ENCODE peak calls at places on chromosomes 12 and 14, in nine cellular contexts. W is ovary, V is PC-9, D is NB4, S is suprapubic skin, Y is kidney, N is BE2C, F is fibroblast of the aortic adventitia, O is left lung. Z is an unnamed sample.

GRCh38 chr12:122202017-122202416 is 1.5 kb upstream of the B3GNT4 start:
- DNase-seq in F (no peak), V (no peak), S (no peak), D (no peak), W (no peak), O (no peak), N (no peak), Y (no peak), Z (no peak)

GRCh38 chr14:68135566-68135965 is 316.0 kb downstream of the RAD51B start:
- DNase-seq in N (no peak), Y (no peak), D (no peak), S (no peak), F (peak), V (no peak), W (no peak), O (no peak), Z (no peak)

GRCh38 chr12:53217049-53217929 is 10.2 kb upstream of the ITGB7 start:
- DNase-seq in N (no peak), V (peak), W (no peak), O (peak), D (peak), F (peak), Y (peak), S (no peak), Z (no peak)

GRCh38 chr12:69070319-69071090 is 137.5 kb upstream of the CPM start:
- DNase-seq in W (peak), O (no peak), Y (no peak), N (peak), V (peak), F (peak), D (peak), S (peak), Z (peak)

GRCh38 chr12:97940629-97941028 is 478.0 kb downstream of the RMST start:
- DNase-seq in Y (no peak), O (no peak), V (no peak), S (no peak), D (no peak), W (no peak), N (no peak), F (no peak), Z (no peak)

GRCh38 chr14:75738192-75738591 is 77.1 kb downstream of the TTLL5 start:
- DNase-seq in D (no peak), V (no peak), W (no peak), Y (no peak), F (peak), O (no peak), S (no peak), N (no peak), Z (no peak)

GRCh38 chr12:65665817-65666216 is 158.5 kb upstream of the HMGA2 start:
- DNase-seq in N (no peak), V (no peak), Y (no peak), S (no peak), F (no peak), W (no peak), D (no peak), O (no peak), Z (no peak)

GRCh38 chr12:75722714-75723200 is 211.3 kb upstream of the KRR1 start:
- DNase-seq in N (peak), S (peak), V (peak), Y (no peak), F (peak), W (peak), D (peak), O (no peak), Z (no peak)

GRCh38 chr12:59151243-59151642 is 230.9 kb upstream of the LRIG3 start:
- DNase-seq in O (no peak), F (peak), S (no peak), D (no peak), N (no peak), W (no peak), Y (no peak), V (no peak), Z (no peak)

GRCh38 chr14:64938972-64939816 is 3.4 kb downstream of the GPX2 start:
- DNase-seq in S (no peak), D (no peak), O (no peak), F (no peak), V (no peak), N (no peak), Y (peak), W (no peak), Z (no peak)

GRCh38 chr14:36346052-36346451 is 25.6 kb upstream of the MBIP start:
- DNase-seq in F (no peak), O (no peak), S (no peak), W (no peak), D (no peak), Y (no peak), V (no peak), N (no peak), Z (no peak)

GRCh38 chr12:1805441-1806081 is 14.8 kb upstream of the LRTM2 start:
- DNase-seq in N (peak), Y (peak), V (no peak), F (no peak), W (no peak), S (peak), O (peak), D (no peak), Z (no peak)

GRCh38 chr14:34277191-34277590 is 184.8 kb downstream of the SPTSSA start:
- DNase-seq in W (no peak), Y (no peak), S (no peak), N (no peak), V (no peak), F (no peak), D (no peak), O (no peak), Z (no peak)

GRCh38 chr12:65747338-65747737 is 76.9 kb upstream of the HMGA2 start:
- DNase-seq in O (no peak), S (no peak), Y (no peak), N (no peak), F (no peak), D (no peak), W (no peak), V (no peak), Z (no peak)

GRCh38 chr14:105999361-106000028 is 473.1 kb downstream of the TMEM121 start:
- DNase-seq in N (peak), D (peak), Y (peak), S (no peak), V (no peak), F (no peak), O (peak), W (no peak), Z (no peak)
- TF ChIP-seq CTCF in N (peak), D (peak), Y (no peak), S (no peak), V (peak), F (peak), O (peak), W (no peak), Z (no peak)

GRCh38 chr12:88833641-88834116 is 253.4 kb upstream of the KITLG start:
- DNase-seq in D (no peak), O (no peak), S (no peak), Y (no peak), W (no peak), F (no peak), N (no peak), V (no peak), Z (no peak)
- TF ChIP-seq CTCF in D (no peak), O (no peak), S (no peak), Y (no peak), W (no peak), F (no peak), N (no peak), V (no peak), Z (no peak)

GRCh38 chr12:2858944-2859352 is 2.1 kb upstream of the TEX52 start:
- DNase-seq in N (no peak), O (no peak), D (no peak), F (no peak), W (peak), Y (peak), V (no peak), S (no peak), Z (no peak)
- TF ChIP-seq CTCF in N (no peak), O (no peak), D (no peak), F (no peak), W (no peak), Y (no peak), V (no peak), S (no peak), Z (no peak)

GRCh38 chr14:93137864-93138263 is 22.1 kb upstream of the ITPK1 start:
- DNase-seq in V (no peak), D (no peak), S (no peak), W (peak), O (peak), N (peak), F (no peak), Y (peak), Z (peak)
- TF ChIP-seq CTCF in V (no peak), D (no peak), S (no peak), W (no peak), O (no peak), N (peak), F (peak), Y (no peak), Z (no peak)